ENCODE peak calls at places on chromosomes 16 and 17, in eight cellular contexts. O is dorsolateral prefrontal cortex; M is T-helper 1 cell; W is left colon; T is stimulated activated CD4-positive, alpha-beta T cell treated with anti-CD3 and anti-CD28 coated beads, TNF-alpha, amount 100 ng/mL, for 4 hours; Y is NCI-H2081; I is nephron progenitor cell; E is HT-29. R is an unnamed sample.
A peak's percentile ranks its signal among the peaks of the same experiment; 100 is the strongest.

GRCh38 chr17:27620721-27621120 is 10.3 kb upstream of the LGALS9 start:
- DNase-seq in O (no peak), M (peak; percentile 20), W (no peak), T (no peak), Y (no peak), I (no peak), E (no peak), R (no peak)

GRCh38 chr17:79042421-79043190 is 18.6 kb downstream of the C1QTNF1 start:
- DNase-seq in O (peak; percentile 52), M (peak; percentile 40), W (peak; percentile 88), T (peak; percentile 44), Y (no peak), I (peak; percentile 58), E (peak; percentile 86), R (peak; percentile 89)

GRCh38 chr17:15364615-15365014 is 23.2 kb upstream of the TEKT3 start:
- DNase-seq in O (no peak), M (no peak), W (no peak), T (no peak), Y (no peak), I (no peak), E (no peak), R (no peak)

GRCh38 chr17:14871921-14872320 is 393.2 kb downstream of the PMP22 start:
- DNase-seq in O (no peak), M (no peak), W (no peak), T (no peak), Y (no peak), I (no peak), E (no peak), R (no peak)

GRCh38 chr16:68668266-68668665 is 23.2 kb downstream of the CDH3 start:
- DNase-seq in O (no peak), M (peak; percentile 87), W (no peak), T (no peak), Y (no peak), I (no peak), E (no peak), R (no peak)

GRCh38 chr17:65690626-65691310 is 129.3 kb upstream of the AXIN2 start:
- DNase-seq in O (no peak), M (no peak), W (no peak), T (no peak), Y (no peak), I (no peak), E (no peak), R (no peak)

GRCh38 chr17:76137026-76137350 is 4.1 kb downstream of the FOXJ1 start:
- DNase-seq in O (no peak), M (no peak), W (no peak), T (no peak), Y (no peak), I (no peak), E (no peak), R (no peak)

GRCh38 chr17:78962345-78962983 is 17.3 kb downstream of the LGALS3BP start:
- DNase-seq in O (no peak), M (no peak), W (peak; percentile 51), T (no peak), Y (no peak), I (no peak), E (peak; percentile 68), R (no peak)

GRCh38 chr16:23496826-23497542 is 13.3 kb downstream of the GGA2 start:
- DNase-seq in O (no peak), M (no peak), W (no peak), T (no peak), Y (no peak), I (no peak), E (no peak), R (no peak)

GRCh38 chr16:48617711-48618148 is 7.8 kb upstream of the N4BP1 start:
- DNase-seq in O (no peak), M (no peak), W (peak; percentile 41), T (no peak), Y (peak; percentile 10), I (no peak), E (no peak), R (no peak)

GRCh38 chr16:65889533-65889966 is 476.9 kb upstream of the CDH5 start:
- DNase-seq in O (no peak), M (no peak), W (no peak), T (no peak), Y (no peak), I (no peak), E (peak; percentile 42), R (peak; percentile 10)

GRCh38 chr17:81383504-81384421 is 11.5 kb upstream of the BAHCC1 start:
- DNase-seq in O (no peak), M (no peak), W (no peak), T (no peak), Y (no peak), I (no peak), E (no peak), R (no peak)

GRCh38 chr17:81420769-81421462 is 25.7 kb downstream of the BAHCC1 start:
- DNase-seq in O (peak; percentile 87), M (no peak), W (no peak), T (no peak), Y (no peak), I (no peak), E (no peak), R (no peak)

GRCh38 chr16:27639588-27640276 is 89.8 kb downstream of the KATNIP start:
- DNase-seq in O (no peak), M (peak; percentile 25), W (no peak), T (no peak), Y (peak; percentile 40), I (peak; percentile 46), E (peak; percentile 45), R (peak; percentile 74)

GRCh38 chr16:73149329-73149728 is 101.4 kb upstream of the ZFHX3 start:
- DNase-seq in O (no peak), M (no peak), W (peak; percentile 18), T (no peak), Y (no peak), I (no peak), E (peak; percentile 14), R (no peak)

GRCh38 chr16:85462405-85463227 is 150.5 kb upstream of the GSE1 start:
- DNase-seq in O (no peak), M (no peak), W (no peak), T (peak; percentile 21), Y (peak; percentile 48), I (peak; percentile 74), E (no peak), R (peak; percentile 44)

GRCh38 chr17:64213995-64214507 is 49.0 kb downstream of the TEX2 start:
- DNase-seq in O (no peak), M (no peak), W (peak; percentile 9), T (no peak), Y (peak; percentile 66), I (no peak), E (no peak), R (no peak)

GRCh38 chr17:77314601-77315000 is 173.8 kb downstream of the SEC14L1 start:
- DNase-seq in O (no peak), M (no peak), W (peak; percentile 12), T (no peak), Y (no peak), I (no peak), E (no peak), R (no peak)